ENCODE peak calls at places on chromosomes 6 and 20, in seven cellular contexts. A, U, B, C, E, R and Q are unnamed samples.

GRCh38 chr6:5497896-5498578 is 236.7 kb downstream of the FARS2 start:
- DNase-seq in A (no peak), U (peak; percentile 61), B (no peak), C (peak; percentile 92), E (no peak), R (peak; percentile 89), Q (no peak)

GRCh38 chr6:110448846-110449544 is 27.4 kb downstream of the SLC22A16 start:
- DNase-seq in A (no peak), U (no peak), B (no peak), C (no peak), E (no peak), R (no peak), Q (no peak)

GRCh38 chr6:28981391-28981832 is 23.7 kb downstream of the ZNF311 start:
- DNase-seq in A (peak; percentile 54), U (no peak), B (peak; percentile 53), C (peak; percentile 66), E (peak; percentile 76), R (peak; percentile 70), Q (no peak)

GRCh38 chr6:63964347-63964746 is 328.7 kb downstream of the PHF3 start:
- DNase-seq in A (no peak), U (no peak), B (no peak), C (no peak), E (no peak), R (no peak), Q (no peak)

GRCh38 chr20:47063407-47063806 is 168.8 kb downstream of the EYA2 start:
- DNase-seq in A (no peak), U (no peak), B (no peak), C (no peak), E (peak; percentile 36), R (no peak), Q (no peak)

GRCh38 chr20:20369353-20370086 is 1.6 kb downstream of the INSM1 start:
- DNase-seq in A (no peak), U (no peak), B (no peak), C (no peak), E (no peak), R (no peak), Q (no peak)

GRCh38 chr6:160667854-160668481 is 3.9 kb upstream of the LPA start:
- DNase-seq in A (no peak), U (no peak), B (no peak), C (no peak), E (peak; percentile 60), R (no peak), Q (no peak)

GRCh38 chr6:30489081-30490030 is at the start of gene HLA-E:
- DNase-seq in A (peak; percentile 85), U (peak; percentile 97), B (peak; percentile 79), C (peak; percentile 99), E (peak; percentile 86), R (peak; percentile 100), Q (peak; percentile 100)

GRCh38 chr6:4805553-4806307 is 29.5 kb downstream of the CDYL start:
- DNase-seq in A (no peak), U (peak; percentile 24), B (peak; percentile 40), C (peak; percentile 55), E (peak; percentile 36), R (peak; percentile 36), Q (no peak)

GRCh38 chr6:170208171-170208601 is 82.7 kb downstream of the DLL1 start:
- DNase-seq in A (no peak), U (no peak), B (no peak), C (no peak), E (no peak), R (no peak), Q (no peak)

GRCh38 chr6:1082040-1082935 is 229.6 kb upstream of the FOXQ1 start:
- DNase-seq in A (no peak), U (peak; percentile 49), B (no peak), C (peak; percentile 78), E (no peak), R (peak; percentile 72), Q (peak; percentile 47)

GRCh38 chr6:3750324-3751018 is 1.0 kb downstream of the PXDC1 start:
- DNase-seq in A (no peak), U (peak; percentile 35), B (peak; percentile 86), C (peak; percentile 91), E (peak; percentile 81), R (peak; percentile 68), Q (no peak)

GRCh38 chr20:10487354-10488115 is 52.4 kb downstream of the SLX4IP start:
- DNase-seq in A (no peak), U (no peak), B (no peak), C (peak; percentile 61), E (no peak), R (peak; percentile 78), Q (no peak)

GRCh38 chr6:103587722-103588121 is 1272.0 kb downstream of the HACE1 start:
- DNase-seq in A (no peak), U (no peak), B (no peak), C (no peak), E (no peak), R (no peak), Q (no peak)

GRCh38 chr6:14258695-14259655 is 141.4 kb downstream of the CD83 start:
- DNase-seq in A (no peak), U (no peak), B (no peak), C (no peak), E (no peak), R (no peak), Q (no peak)

DNA sequence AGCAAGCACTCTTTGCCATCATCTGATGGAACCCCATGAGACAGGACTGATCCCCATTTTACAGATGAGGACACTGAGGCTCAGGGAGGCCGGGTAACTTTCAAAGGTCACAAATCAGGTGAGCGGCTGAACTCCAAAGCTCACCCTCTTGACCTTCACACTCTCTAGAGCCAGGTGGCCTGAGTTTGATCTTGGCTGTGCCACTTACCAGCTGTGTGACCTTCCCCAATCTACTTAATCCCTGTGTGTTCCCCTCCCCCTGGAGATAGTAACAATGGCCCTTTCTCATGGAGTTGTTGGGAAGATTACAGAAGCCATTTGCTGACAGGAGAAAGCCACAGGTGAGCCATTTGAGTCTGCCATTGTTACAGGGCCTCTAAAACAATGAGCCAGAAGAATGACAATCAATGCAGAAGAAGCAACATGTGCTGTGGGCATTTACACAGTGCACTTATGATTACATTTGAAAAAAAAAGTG is 34.5 kb downstream of the BMP7 start:
- DNase-seq in A (no peak), U (no peak), B (no peak), C (no peak), E (no peak), R (no peak), Q (no peak)
- H3K4me3 ChIP-seq in A (no peak overlapping the region), U (no peak overlapping the region), B (no peak overlapping the region), C (no peak overlapping the region), E (no peak overlapping the region), R (no peak overlapping the region), Q (no peak overlapping the region)

GRCh38 chr20:23666189-23666588 is 22.6 kb downstream of the CST4 start:
- DNase-seq in A (no peak), U (no peak), B (no peak), C (no peak), E (no peak), R (peak; percentile 28), Q (no peak)

GRCh38 chr20:23666698-23667097 is 22.1 kb downstream of the CST4 start:
- DNase-seq in A (no peak), U (no peak), B (peak; percentile 45), C (no peak), E (no peak), R (no peak), Q (no peak)

GRCh38 chr20:23662276-23662870 is 24.6 kb upstream of the CST3 start:
- DNase-seq in A (no peak), U (no peak), B (no peak), C (no peak), E (no peak), R (no peak), Q (no peak)

GRCh38 chr20:23663180-23663579 is 25.4 kb upstream of the CST3 start:
- DNase-seq in A (no peak), U (no peak), B (no peak), C (no peak), E (no peak), R (peak; percentile 16), Q (no peak)

DNA sequence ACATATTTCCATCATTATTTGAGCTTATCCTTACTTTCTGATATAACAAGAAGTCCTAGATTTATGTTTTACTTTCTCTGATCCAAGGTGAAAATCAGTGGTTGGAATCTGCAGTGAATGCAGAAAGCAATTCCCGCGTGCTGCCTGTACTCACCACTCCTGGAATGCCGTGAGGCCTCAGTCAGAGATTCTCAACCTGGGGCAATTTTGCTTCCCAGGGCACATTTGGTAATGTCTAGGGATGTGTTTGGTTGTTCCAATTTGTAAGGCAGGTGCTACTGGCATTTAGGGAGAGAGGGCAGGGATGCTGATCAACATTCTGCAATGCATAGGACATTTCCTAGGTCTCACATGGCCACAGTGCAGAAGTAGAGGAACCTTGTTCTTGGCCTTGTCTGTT is 23.9 kb downstream of the CST4 start:
- DNase-seq in A (no peak), U (no peak), B (no peak), C (no peak), E (no peak), R (no peak), Q (no peak)
- H3K4me3 ChIP-seq in A (no peak overlapping the region), U (no peak overlapping the region), B (no peak overlapping the region), C (no peak overlapping the region), E (no peak overlapping the region), R (no peak overlapping the region), Q (no peak overlapping the region)

DNA sequence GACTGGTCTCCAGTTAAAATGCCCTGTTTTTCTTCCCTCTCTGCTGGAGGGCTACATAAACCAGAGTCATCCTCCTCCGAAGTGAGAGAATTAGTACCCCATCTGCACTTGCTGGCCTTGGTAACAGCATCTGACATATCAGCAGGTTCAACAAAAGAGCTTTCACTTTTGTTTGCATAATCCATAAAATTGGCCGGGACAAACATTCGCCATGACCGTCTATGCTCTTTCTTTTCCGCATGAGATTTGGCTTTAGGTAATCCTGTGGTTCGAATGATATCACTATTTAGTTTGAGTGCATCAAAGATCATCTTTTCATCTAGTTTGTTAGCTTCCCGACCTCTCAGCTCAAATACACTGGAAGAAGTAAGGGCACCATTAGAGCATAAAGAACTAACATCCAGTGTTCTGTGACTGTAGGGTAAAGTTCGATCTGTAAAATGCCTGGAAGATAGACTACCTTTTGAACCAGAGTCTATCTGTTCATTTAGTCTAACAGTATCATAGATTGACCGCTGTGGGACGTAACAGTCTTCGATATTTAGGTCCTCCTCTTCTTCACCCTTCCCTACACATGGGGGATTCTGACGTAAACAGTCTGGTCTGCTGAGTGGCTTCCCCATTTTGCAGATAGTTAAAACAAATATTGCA is 101.6 kb downstream of the DST start:
- DNase-seq in A (no peak), U (no peak), B (no peak), C (peak; percentile 57), E (no peak), R (peak; percentile 54), Q (no peak)
- H3K4me3 ChIP-seq in A (no peak overlapping the region), U (peak overlapping the region; percentile 56), B (peak overlapping the region; percentile 66), C (peak overlapping the region; percentile 78), E (peak overlapping the region; percentile 55), R (peak overlapping the region; percentile 64), Q (peak overlapping the region; percentile 61)

DNA sequence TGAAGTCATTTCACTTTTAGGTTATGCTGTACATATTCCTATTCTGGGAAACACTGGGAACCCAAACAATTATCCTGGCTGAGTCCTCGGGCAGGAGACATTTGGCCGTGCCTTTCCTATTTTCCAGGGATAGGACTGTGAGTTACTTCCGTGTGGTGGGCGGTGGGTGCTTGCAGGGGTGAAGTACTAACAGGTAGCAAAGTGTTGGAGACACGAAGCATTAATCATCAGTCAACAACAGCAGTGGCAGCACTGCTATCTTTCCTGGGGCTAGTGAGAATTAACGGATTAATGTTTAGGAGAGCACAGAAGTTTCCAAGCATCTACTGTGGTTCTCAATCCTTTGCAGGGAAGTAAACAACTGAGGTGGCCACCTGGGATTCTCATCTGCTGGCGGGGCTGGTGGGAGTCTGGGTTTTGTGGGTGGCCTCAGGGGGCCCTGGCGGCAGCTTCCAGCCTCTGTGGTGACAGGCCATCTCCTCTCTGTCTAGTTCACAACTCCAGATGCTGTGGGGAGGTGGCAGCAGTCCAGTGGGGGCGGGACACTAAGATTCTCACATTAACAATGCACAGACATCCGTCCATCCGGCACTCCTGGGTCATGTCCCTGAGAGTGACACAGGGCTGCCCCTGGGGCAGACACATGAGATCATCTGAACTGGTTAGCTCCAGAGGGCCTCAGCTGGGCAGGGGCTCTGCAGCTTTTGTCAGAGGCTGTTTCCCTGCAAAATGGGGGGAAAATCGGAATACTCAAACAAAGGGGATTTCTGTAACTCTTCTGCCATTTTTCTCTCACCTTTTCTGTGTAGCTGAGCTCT is 90.9 kb downstream of the GJA10 start:
- DNase-seq in A (no peak), U (peak; percentile 83), B (peak; percentile 77), C (peak; percentile 61), E (no peak), R (peak; percentile 82), Q (peak; percentile 49)
- H3K4me3 ChIP-seq in A (no peak overlapping the region), U (no peak overlapping the region), B (no peak overlapping the region), C (peak overlapping the region; percentile 5), E (no peak overlapping the region), R (no peak overlapping the region), Q (no peak overlapping the region)